ENCODE peak calls at places on chromosomes 1 and 21, in six cellular contexts. J is small intestine; P is A549; D is PC-9; Q is GM04504; S is stimulated activated CD8-positive, alpha-beta memory T cell treated with anti-CD3 and anti-CD28 coated beads, Interleukin-7, amount 100 ng/mL, for 1 hour. Y is an unnamed sample.

GRCh38 chr1:42735477-42736105 is 4.4 kb downstream of the CLDN19 start:
- DNase-seq in J (peak; percentile 49), P (no peak), D (peak; percentile 17), Q (no peak), S (no peak), Y (no peak)

GRCh38 chr1:218620956-218621355 is 275.8 kb downstream of the TGFB2 start:
- DNase-seq in J (no peak), P (peak; percentile 40), D (no peak), Q (no peak), S (no peak), Y (no peak)

GRCh38 chr21:35227774-35228173 is 178.7 kb upstream of the RUNX1 start:
- DNase-seq in J (no peak), P (no peak), D (no peak), Q (no peak), S (no peak), Y (no peak)

GRCh38 chr1:8925406-8925805 is 20.3 kb upstream of the CA6 start:
- DNase-seq in J (no peak), P (no peak), D (no peak), Q (no peak), S (no peak), Y (no peak)

GRCh38 chr1:247328311-247328710 is 3.4 kb downstream of the ZNF496 start:
- DNase-seq in J (no peak), P (no peak), D (no peak), Q (no peak), S (no peak), Y (no peak)

GRCh38 chr1:117959364-117959763 is 29.8 kb downstream of the WDR3 start:
- DNase-seq in J (no peak), P (no peak), D (no peak), Q (no peak), S (no peak), Y (no peak)

GRCh38 chr1:26389604-26390247 is 17.2 kb upstream of the ZNF683 start:
- DNase-seq in J (no peak), P (no peak), D (no peak), Q (no peak), S (no peak), Y (no peak)

GRCh38 chr1:154972517-154973343 is 1.8 kb upstream of the CKS1B start:
- DNase-seq in J (peak; percentile 58), P (peak; percentile 97), D (peak; percentile 91), Q (peak; percentile 91), S (no peak), Y (peak; percentile 90)

GRCh38 chr1:7348073-7348472 is 423.0 kb upstream of the VAMP3 start:
- DNase-seq in J (no peak), P (no peak), D (no peak), Q (no peak), S (no peak), Y (no peak)

GRCh38 chr1:21659924-21660326 is 9.2 kb downstream of the RAP1GAP start:
- DNase-seq in J (no peak), P (no peak), D (no peak), Q (no peak), S (no peak), Y (no peak)

GRCh38 chr21:46253610-46254124 is 25.1 kb upstream of the LSS start:
- DNase-seq in J (peak; percentile 24), P (no peak), D (no peak), Q (no peak), S (no peak), Y (no peak)

GRCh38 chr1:16405441-16405840 is 31.8 kb downstream of the SPATA21 start:
- DNase-seq in J (no peak), P (no peak), D (no peak), Q (no peak), S (no peak), Y (no peak)

GRCh38 chr21:35904995-35905972 is 155.0 kb downstream of the SETD4 start:
- DNase-seq in J (no peak), P (no peak), D (no peak), Q (no peak), S (no peak), Y (no peak)

GRCh38 chr1:27634166-27634981 is 611 bp downstream of the FGR start:
- DNase-seq in J (no peak), P (no peak), D (peak; percentile 29), Q (no peak), S (peak; percentile 23), Y (no peak)

GRCh38 chr1:161733526-161733925 is 12.2 kb downstream of the FCRLB start:
- DNase-seq in J (no peak), P (peak; percentile 24), D (peak; percentile 26), Q (peak; percentile 91), S (no peak), Y (no peak)

GRCh38 chr1:212769372-212770167 is 22.0 kb downstream of the NSL1 start:
- DNase-seq in J (no peak), P (peak; percentile 8), D (no peak), Q (no peak), S (no peak), Y (no peak)

GRCh38 chr1:204132718-204133117 is 19.1 kb downstream of the ETNK2 start:
- DNase-seq in J (no peak), P (no peak), D (no peak), Q (no peak), S (no peak), Y (no peak)